ENCODE peak calls at places on chromosomes 7 and 10, in six cellular contexts. H is PC-9, Q is astrocyte, M is coronary artery, L is A549, S is cardiac muscle cell. O is an unnamed sample.

GRCh38 chr7:157487046-157487770 is 150.4 kb downstream of the DNAJB6 start:
- DNase-seq in H (no peak), Q (no peak), M (peak), L (no peak), S (no peak), O (no peak)

GRCh38 chr10:67666416-67667043 is 29.5 kb downstream of the CTNNA3 start:
- DNase-seq in H (no peak), Q (peak), M (no peak), L (peak), S (peak), O (peak)

GRCh38 chr7:157405501-157405900 is 68.7 kb downstream of the DNAJB6 start:
- DNase-seq in H (no peak), Q (no peak), M (no peak), L (no peak), S (no peak), O (no peak)

GRCh38 chr10:95758351-95759025 is 2.5 kb downstream of the ENTPD1 start:
- DNase-seq in H (no peak), Q (no peak), M (no peak), L (peak), S (no peak), O (no peak)

GRCh38 chr7:20350518-20350951 is 19.8 kb downstream of the ITGB8 start:
- DNase-seq in H (no peak), Q (peak), M (no peak), L (no peak), S (peak), O (no peak)

GRCh38 chr10:122140477-122140902 is 130.6 kb upstream of the BTBD16 start:
- DNase-seq in H (peak), Q (peak), M (peak), L (peak), S (peak), O (no peak)

GRCh38 chr10:69874464-69874863 is 72.8 kb downstream of the COL13A1 start:
- DNase-seq in H (no peak), Q (peak), M (no peak), L (peak), S (peak), O (no peak)

GRCh38 chr7:116630932-116631449 is 41.0 kb upstream of the MET start:
- DNase-seq in H (peak), Q (peak), M (no peak), L (peak), S (peak), O (no peak)

GRCh38 chr10:72954596-72955569 is at the start of gene PLA2G12B:
- DNase-seq in H (no peak), Q (no peak), M (no peak), L (no peak), S (no peak), O (no peak)

GRCh38 chr7:91609525-91609924 is 271.0 kb downstream of the MTERF1 start:
- DNase-seq in H (no peak), Q (no peak), M (no peak), L (no peak), S (no peak), O (no peak)

GRCh38 chr7:143372070-143372469 is 9.1 kb upstream of the ZYX start:
- DNase-seq in H (peak), Q (no peak), M (no peak), L (no peak), S (peak), O (no peak)

GRCh38 chr7:19930851-19931250 is 157.4 kb upstream of the TMEM196 start:
- DNase-seq in H (no peak), Q (no peak), M (no peak), L (no peak), S (no peak), O (no peak)

GRCh38 chr7:17159500-17160037 is 138.9 kb upstream of the AHR start:
- DNase-seq in H (no peak), Q (no peak), M (no peak), L (no peak), S (no peak), O (no peak)

DNA sequence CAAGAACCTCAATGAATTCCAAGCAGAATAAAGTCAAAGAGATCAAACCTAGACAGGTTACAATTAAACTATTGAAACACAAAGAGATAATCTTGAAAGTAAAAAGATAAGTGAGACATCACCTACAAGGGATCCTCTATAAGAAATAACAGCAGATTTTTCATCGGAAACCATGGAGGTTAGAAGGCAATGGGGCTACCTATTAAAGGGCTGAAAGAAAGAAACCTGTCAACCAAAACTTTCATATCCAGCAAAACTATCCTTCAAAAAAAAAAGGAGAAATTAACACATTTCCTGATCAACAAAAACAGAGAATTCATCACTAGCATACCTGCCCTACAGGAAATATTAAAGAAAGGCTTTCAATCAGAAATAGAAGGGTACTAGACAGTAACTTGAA is 244.9 kb downstream of the ARHGAP12 start:
- DNase-seq in H (no peak), Q (no peak), M (no peak), L (peak), S (no peak), O (no peak)
- H3K4me3 ChIP-seq in H (no peak), Q (no peak), M (no peak), L (no peak), S (no peak), O (no peak)

GRCh38 chr7:151457534-151457933 is 17.6 kb upstream of the CRYGN start:
- DNase-seq in H (no peak), Q (no peak), M (no peak), L (no peak), S (no peak), O (no peak)

GRCh38 chr7:151461096-151461941 is 21.4 kb upstream of the CRYGN start:
- DNase-seq in H (no peak), Q (no peak), M (no peak), L (no peak), S (no peak), O (no peak)

GRCh38 chr7:151460474-151460855 is 20.5 kb upstream of the CRYGN start:
- DNase-seq in H (no peak), Q (no peak), M (no peak), L (no peak), S (no peak), O (no peak)

GRCh38 chr7:151461942-151462230 is 21.9 kb upstream of the CRYGN start:
- DNase-seq in H (no peak), Q (no peak), M (no peak), L (no peak), S (no peak), O (no peak)

DNA sequence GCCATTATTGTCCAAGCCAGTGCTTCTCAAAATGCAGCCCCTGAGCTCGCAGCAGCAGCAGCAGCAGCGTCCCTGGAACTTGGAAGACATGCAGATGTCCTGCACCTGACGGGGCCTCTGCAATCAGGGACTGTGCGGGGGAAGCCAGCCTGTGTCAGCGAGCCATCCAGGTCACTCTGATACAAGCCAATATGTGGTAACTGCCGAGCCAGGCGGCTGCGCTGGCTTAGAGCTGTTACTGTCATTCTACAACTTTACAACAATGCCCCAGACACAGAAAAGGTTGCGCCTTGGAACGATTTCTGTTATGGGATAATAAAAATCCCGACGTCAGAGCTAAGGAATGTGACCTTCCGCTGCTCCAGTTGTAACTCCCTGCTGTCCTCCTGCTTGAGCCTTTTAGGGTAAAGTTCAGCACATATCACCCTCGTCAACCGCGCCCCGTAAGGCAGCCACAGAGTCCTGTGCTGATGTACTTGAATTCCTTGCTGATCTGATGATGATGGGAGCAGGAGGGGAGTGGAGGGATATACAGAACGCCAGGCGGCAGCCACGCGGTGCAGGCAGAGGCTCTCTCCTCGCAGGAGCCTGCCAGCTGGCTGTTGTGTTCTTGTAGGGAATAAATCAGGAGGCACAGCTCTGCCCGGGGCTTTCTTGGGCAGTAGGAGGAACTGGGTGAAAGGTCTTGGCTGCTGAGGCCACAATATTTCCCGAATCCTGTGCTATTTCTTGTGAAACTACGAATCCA is 20.0 kb upstream of the CRYGN start:
- DNase-seq in H (peak), Q (peak), M (peak), L (peak), S (peak), O (peak)
- TF ChIP-seq CTCF in H (no peak), Q (no peak), M (no peak), L (peak), S (peak), O (peak)

DNA sequence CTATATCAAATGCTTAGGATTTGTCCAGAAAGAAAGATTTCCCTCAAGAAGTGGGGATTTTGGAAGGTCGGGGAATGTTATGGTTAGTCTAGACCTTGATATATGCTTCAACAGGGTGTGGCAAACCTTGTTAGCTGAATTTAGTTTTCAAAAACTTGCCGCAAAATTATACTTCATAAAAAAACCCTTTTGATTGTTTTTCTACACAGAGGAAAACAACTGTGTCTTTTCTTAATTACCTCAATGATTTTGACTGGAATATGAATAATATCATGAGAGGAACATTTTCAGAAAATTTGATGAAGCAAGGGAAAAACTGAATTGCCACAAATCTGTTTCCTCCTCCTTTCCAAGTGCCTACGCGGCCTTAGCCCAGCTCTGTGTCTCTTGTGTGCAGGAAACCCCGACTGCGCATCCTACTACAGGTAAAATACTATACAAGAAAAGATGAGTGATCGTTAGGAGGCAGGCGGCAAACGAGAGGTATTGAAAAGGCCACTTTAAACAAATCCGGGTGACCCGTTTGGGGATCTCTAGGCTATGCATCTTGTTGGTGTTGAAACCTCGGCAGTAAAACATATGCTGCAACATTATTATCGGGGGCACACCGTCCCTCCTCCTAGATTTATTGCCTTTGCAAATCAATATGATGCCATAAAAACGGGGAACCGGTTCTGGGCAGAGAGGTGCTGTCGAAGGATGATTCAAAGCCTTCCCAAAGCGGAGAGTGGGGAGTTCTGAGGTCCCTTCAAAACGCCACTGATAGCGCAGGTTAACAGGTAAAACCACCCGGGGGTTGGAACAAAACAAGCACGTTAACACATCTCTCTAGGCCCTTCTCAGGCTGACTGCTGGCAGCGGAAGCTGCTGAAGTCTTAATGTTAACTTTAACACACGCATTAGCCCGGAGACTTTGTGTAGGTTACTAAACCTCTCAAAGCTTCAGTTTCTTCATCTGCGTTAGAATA is 2.3 kb upstream of the TBX20 start:
- DNase-seq in H (no peak), Q (no peak), M (no peak), L (no peak), S (peak), O (no peak)
- H3K4me3 ChIP-seq in H (no peak), Q (no peak), M (no peak), L (no peak), S (peak), O (no peak)

GRCh38 chr7:104065491-104065890 is 76.0 kb upstream of the RELN start:
- DNase-seq in H (no peak), Q (no peak), M (no peak), L (no peak), S (no peak), O (no peak)

GRCh38 chr7:104064969-104065387 is 75.5 kb upstream of the RELN start:
- DNase-seq in H (no peak), Q (no peak), M (no peak), L (no peak), S (no peak), O (no peak)

GRCh38 chr7:104059103-104059502 is 69.6 kb upstream of the RELN start:
- DNase-seq in H (no peak), Q (no peak), M (no peak), L (no peak), S (no peak), O (no peak)

DNA sequence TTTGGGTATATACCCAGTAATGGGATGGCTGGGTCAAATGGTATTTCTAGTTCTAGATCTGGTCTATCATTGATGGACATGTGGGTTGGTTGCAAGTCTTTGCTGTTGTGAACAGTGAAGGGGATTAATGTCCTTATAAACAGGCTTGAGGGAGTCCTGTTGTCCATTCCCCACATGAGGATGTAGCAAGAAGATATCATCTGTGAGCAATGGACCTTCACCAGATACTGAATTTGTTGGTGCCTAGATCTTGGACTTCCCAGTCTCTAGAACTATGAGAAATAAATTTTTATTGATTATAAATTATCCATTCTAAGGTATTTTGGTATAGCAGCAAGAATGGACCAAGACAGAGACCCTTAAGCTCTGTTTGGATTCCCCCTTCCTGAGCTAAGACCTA is 72.2 kb upstream of the RELN start:
- DNase-seq in H (no peak), Q (no peak), M (no peak), L (no peak), S (no peak), O (no peak)
- TF ChIP-seq CTCF in H (no peak), Q (no peak), M (no peak), L (no peak), S (no peak), O (no peak)

GRCh38 chr10:71770255-71770654 is 3.1 kb downstream of the VSIR start:
- DNase-seq in H (no peak), Q (no peak), M (no peak), L (no peak), S (peak), O (no peak)

GRCh38 chr10:71767420-71768035 is 5.8 kb downstream of the VSIR start:
- DNase-seq in H (peak), Q (no peak), M (no peak), L (peak), S (peak), O (no peak)

GRCh38 chr10:71771204-71771603 is 2.1 kb downstream of the VSIR start:
- DNase-seq in H (no peak), Q (no peak), M (no peak), L (no peak), S (no peak), O (no peak)

GRCh38 chr10:71770789-71771188 is 2.5 kb downstream of the VSIR start:
- DNase-seq in H (no peak), Q (no peak), M (no peak), L (no peak), S (peak), O (no peak)

GRCh38 chr10:71769279-71769823 is 4.0 kb downstream of the VSIR start:
- DNase-seq in H (no peak), Q (no peak), M (no peak), L (no peak), S (no peak), O (no peak)
- H3K4me3 ChIP-seq in H (no peak), Q (no peak), M (peak), L (no peak), S (no peak), O (no peak)

GRCh38 chr7:44463169-44463808 is 27.2 kb downstream of the NUDCD3 start:
- DNase-seq in H (no peak), Q (no peak), M (no peak), L (peak), S (peak), O (no peak)
- TF ChIP-seq CTCF in H (peak), Q (peak), M (no peak), L (peak), S (peak), O (peak)

GRCh38 chr10:102131286-102132170 is 1.3 kb upstream of the PPRC1 start:
- DNase-seq in H (no peak), Q (peak), M (no peak), L (no peak), S (no peak), O (no peak)
- H3K4me3 ChIP-seq in H (no peak), Q (no peak), M (no peak), L (no peak), S (no peak), O (no peak)

O was measured in LNCaP clone FGC.